ENCODE peak calls at places on chromosome 13, in eight cellular contexts. S is fibroblast of mammary gland, F is AG09319, W is IMR-90, E is HFF-Myc, T is AG09309, Y is esophagus muscularis mucosa, H is B cell. A is an unnamed sample.
A peak's percentile ranks its signal among the peaks of the same experiment; 100 is the strongest.

GRCh38 chr13:32587014-32587773 is 942 bp downstream of the PDS5B start:
- DNase-seq in S (peak; percentile 63), F (peak; percentile 22), W (peak; percentile 62), E (no peak), T (no peak), Y (no peak), H (peak; percentile 67), A (peak; percentile 76)

GRCh38 chr13:83815598-83815997 is 66.7 kb downstream of the SLITRK1 start:
- DNase-seq in S (no peak), F (no peak), W (no peak), E (no peak), T (no peak), Y (no peak), H (no peak), A (no peak)

GRCh38 chr13:108895220-108895704 is 265.9 kb downstream of the MYO16 start:
- DNase-seq in S (peak; percentile 71), F (no peak), W (peak; percentile 69), E (no peak), T (no peak), Y (no peak), H (no peak), A (no peak)

GRCh38 chr13:74077847-74078246 is 56.4 kb downstream of the KLF12 start:
- DNase-seq in S (peak; percentile 16), F (no peak), W (no peak), E (no peak), T (no peak), Y (no peak), H (no peak), A (no peak)

GRCh38 chr13:99386911-99387788 is 80.0 kb upstream of the GPR183 start:
- DNase-seq in S (peak; percentile 32), F (no peak), W (no peak), E (no peak), T (no peak), Y (no peak), H (peak; percentile 89), A (peak; percentile 45)

GRCh38 chr13:27131906-27132305 is 39.7 kb downstream of the USP12 start:
- DNase-seq in S (no peak), F (no peak), W (no peak), E (no peak), T (no peak), Y (no peak), H (no peak), A (no peak)

GRCh38 chr13:22135446-22135845 is 464.6 kb downstream of the FGF9 start:
- DNase-seq in S (no peak), F (no peak), W (no peak), E (no peak), T (no peak), Y (no peak), H (no peak), A (no peak)

GRCh38 chr13:69904784-69905183 is 202.8 kb upstream of the ATXN8OS start:
- DNase-seq in S (no peak), F (no peak), W (no peak), E (no peak), T (no peak), Y (no peak), H (no peak), A (no peak)

GRCh38 chr13:60260440-60260839 is 96.7 kb upstream of the DIAPH3 start:
- DNase-seq in S (no peak), F (no peak), W (no peak), E (no peak), T (no peak), Y (no peak), H (no peak), A (no peak)

GRCh38 chr13:26710166-26710565 is 50.4 kb downstream of the GPR12 start:
- DNase-seq in S (no peak), F (no peak), W (no peak), E (no peak), T (no peak), Y (peak; percentile 60), H (no peak), A (no peak)

GRCh38 chr13:60933638-60934037 is 482.0 kb downstream of the PCDH20 start:
- DNase-seq in S (no peak), F (no peak), W (no peak), E (no peak), T (no peak), Y (no peak), H (no peak), A (no peak)

GRCh38 chr13:94332360-94333040 is 147.0 kb downstream of the DCT start:
- DNase-seq in S (no peak), F (peak; percentile 51), W (peak; percentile 84), E (no peak), T (no peak), Y (peak; percentile 74), H (no peak), A (no peak)

GRCh38 chr13:80337011-80337688 is 3.8 kb downstream of the SPRY2 start:
- DNase-seq in S (peak; percentile 25), F (no peak), W (no peak), E (no peak), T (no peak), Y (no peak), H (no peak), A (peak; percentile 18)

GRCh38 chr13:48304132-48304876 is 753 bp downstream of the RB1 start:
- DNase-seq in S (peak; percentile 52), F (peak; percentile 19), W (peak; percentile 55), E (peak; percentile 17), T (no peak), Y (no peak), H (peak; percentile 83), A (peak; percentile 48)

GRCh38 chr13:59691501-59692066 is 472.1 kb downstream of the DIAPH3 start:
- DNase-seq in S (no peak), F (peak; percentile 18), W (peak; percentile 56), E (no peak), T (no peak), Y (no peak), H (no peak), A (no peak)

GRCh38 chr13:59787679-59788078 is 376.0 kb downstream of the DIAPH3 start:
- DNase-seq in S (no peak), F (no peak), W (no peak), E (no peak), T (no peak), Y (no peak), H (no peak), A (no peak)

GRCh38 chr13:98429977-98430785 is 146.7 kb downstream of the STK24 start:
- DNase-seq in S (no peak), F (no peak), W (no peak), E (no peak), T (no peak), Y (no peak), H (no peak), A (no peak)

GRCh38 chr13:34026308-34026707 is 208.4 kb downstream of the RFC3 start:
- DNase-seq in S (no peak), F (no peak), W (no peak), E (no peak), T (no peak), Y (no peak), H (no peak), A (no peak)

GRCh38 chr13:34028496-34029442 is 210.8 kb downstream of the RFC3 start:
- DNase-seq in S (no peak), F (no peak), W (no peak), E (no peak), T (no peak), Y (no peak), H (no peak), A (no peak)

GRCh38 chr13:34021619-34022018 is 203.7 kb downstream of the RFC3 start:
- DNase-seq in S (no peak), F (no peak), W (no peak), E (no peak), T (no peak), Y (no peak), H (no peak), A (no peak)

GRCh38 chr13:34030782-34031181 is 212.8 kb downstream of the RFC3 start:
- DNase-seq in S (no peak), F (no peak), W (no peak), E (no peak), T (no peak), Y (no peak), H (no peak), A (no peak)

DNA sequence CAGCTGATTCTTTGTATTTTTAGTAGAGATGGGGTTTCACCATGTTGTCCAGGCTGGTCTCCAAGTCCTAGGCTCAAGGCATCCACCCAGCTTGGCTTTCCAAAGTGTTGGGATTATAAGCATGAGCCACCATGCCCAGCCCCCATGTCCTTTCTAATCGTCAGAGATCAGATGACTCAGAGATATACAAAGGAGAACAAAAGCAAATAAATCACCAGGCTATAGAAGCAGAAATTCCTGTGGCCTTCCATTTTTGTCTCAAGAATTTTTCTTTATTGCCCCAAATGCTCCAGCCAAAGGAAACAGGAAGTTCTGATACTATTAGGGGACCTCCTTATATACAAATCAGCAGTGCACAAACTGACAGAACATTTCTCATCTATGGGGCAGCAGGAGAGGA is 207.8 kb downstream of the RFC3 start:
- DNase-seq in S (peak; percentile 69), F (peak; percentile 24), W (peak; percentile 8), E (peak; percentile 26), T (peak; percentile 20), Y (no peak), H (no peak), A (no peak)
- TF ChIP-seq CTCF in S (no peak), F (no peak), W (no peak), E (no peak), T (no peak), Y (no peak), H (no peak), A (no peak)

GRCh38 chr13:84831666-84832657 is 949.7 kb upstream of the SLITRK1 start:
- DNase-seq in S (no peak), F (no peak), W (no peak), E (no peak), T (no peak), Y (no peak), H (no peak), A (no peak)
- TF ChIP-seq CTCF in S (no peak), F (no peak), W (no peak), E (no peak), T (no peak), Y (no peak), H (no peak), A (no peak)

DNA sequence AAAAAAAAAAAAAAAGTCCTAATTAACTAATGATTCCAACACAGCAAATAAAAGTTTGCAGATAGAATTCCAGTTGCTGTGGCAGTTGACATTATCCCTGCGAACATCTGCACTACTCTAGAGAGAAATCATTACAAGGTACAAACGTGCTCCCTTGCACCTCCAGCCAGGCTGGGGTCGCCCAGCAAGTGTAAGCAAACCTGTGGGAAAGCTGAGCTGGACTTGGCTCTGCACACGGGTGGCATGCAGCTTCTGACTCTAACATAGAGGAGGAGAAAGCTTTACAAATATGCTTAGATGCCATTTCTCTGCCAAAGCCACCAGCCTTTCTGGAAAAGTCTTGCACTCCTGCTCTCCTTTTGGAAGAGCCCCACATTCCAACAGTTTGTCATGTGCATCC is 103.3 kb downstream of the CRYL1 start:
- DNase-seq in S (no peak), F (no peak), W (no peak), E (no peak), T (no peak), Y (no peak), H (no peak), A (no peak)
- TF ChIP-seq CTCF in S (no peak), F (no peak), W (no peak), E (no peak), T (no peak), Y (no peak), H (no peak), A (no peak)

DNA sequence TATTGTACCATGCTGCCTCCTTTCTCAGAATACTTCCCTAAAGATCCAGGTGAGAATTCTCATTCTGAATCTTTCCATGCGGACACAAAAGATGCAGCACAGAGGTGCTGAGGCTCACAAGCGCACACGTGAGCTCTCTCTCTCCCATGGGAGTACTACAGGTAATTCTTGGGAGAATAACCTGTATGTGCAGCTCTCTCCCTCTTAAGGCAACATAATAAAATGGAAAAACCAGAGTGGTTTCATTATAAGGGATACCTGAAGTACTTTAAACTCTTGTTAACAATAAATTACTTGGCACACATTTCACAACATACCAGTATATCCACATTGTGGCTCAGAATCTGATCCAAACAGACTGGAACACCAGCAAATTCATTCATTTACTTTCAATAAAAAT is 40.4 kb downstream of the INTS6 start:
- DNase-seq in S (no peak), F (no peak), W (no peak), E (no peak), T (no peak), Y (no peak), H (no peak), A (no peak)
- TF ChIP-seq CTCF in S (no peak), F (no peak), W (no peak), E (no peak), T (no peak), Y (no peak), H (no peak), A (no peak)